ENCODE peak calls at places on chromosomes 13 and 19, in eight cellular contexts. B, M, L, W, J, K, R and V are unnamed samples.

GRCh38 chr19:50646074-50646807 is 3.0 kb upstream of the C19orf81 start:
- DNase-seq in R (no peak), K (no peak), J (no peak), M (no peak), L (peak; percentile 77), W (no peak), B (no peak), V (no peak)

GRCh38 chr19:34145741-34146202 is 26.5 kb upstream of the LSM14A start:
- DNase-seq in B (peak; percentile 49), K (no peak), R (peak; percentile 56), M (peak; percentile 47), L (peak; percentile 53), J (peak; percentile 66), W (peak; percentile 61), V (peak; percentile 24)

GRCh38 chr19:18915639-18916038 is 3.5 kb downstream of the COPE start:
- DNase-seq in L (peak; percentile 51), J (peak; percentile 60), K (peak; percentile 84), R (peak; percentile 45), W (peak; percentile 23), M (peak; percentile 35), B (no peak), V (peak; percentile 30)

GRCh38 chr13:73693215-73693614 is 441.0 kb downstream of the KLF12 start:
- DNase-seq in L (no peak), W (no peak), M (no peak), K (no peak), J (no peak), B (no peak), R (no peak), V (no peak)

GRCh38 chr19:8484331-8484894 is 18.0 kb downstream of the PRAM1 start:
- DNase-seq in L (no peak), B (peak; percentile 73), M (peak; percentile 71), K (peak; percentile 82), J (no peak), W (no peak), R (no peak), V (no peak)

GRCh38 chr13:98252931-98253470 is 75.9 kb upstream of the RNF113B start:
- DNase-seq in L (peak; percentile 80), R (no peak), J (no peak), B (no peak), M (no peak), K (no peak), W (no peak), V (no peak)

GRCh38 chr19:2122251-2122650 is 25.5 kb downstream of the IZUMO4 start:
- DNase-seq in J (no peak), L (no peak), K (peak; percentile 62), M (no peak), W (no peak), B (no peak), R (no peak), V (no peak)

GRCh38 chr13:20492641-20493040 is 33.0 kb downstream of the CRYL1 start:
- DNase-seq in L (peak; percentile 11), R (no peak), W (peak; percentile 24), B (no peak), K (no peak), M (no peak), J (no peak), V (no peak)